ENCODE peak calls at places on chromosomes 7 and 10, in six cellular contexts. One of them, this sample, is unnamed.

GRCh38 chr7:153393666-153394065 is 634.1 kb downstream of the ACTR3B start:
- DNase-seq in breast epithelium: no peak
- DNase-seq in heart left ventricle: no peak
- DNase-seq in NB4: no peak
- DNase-seq in GM12892: no peak
- DNase-seq in Peyer's patch: no peak
- DNase-seq in this sample: no peak

GRCh38 chr10:118792501-118792900 is 37.7 kb upstream of the CACUL1 start:
- DNase-seq in NB4: peak
- DNase-seq in breast epithelium: no peak
- DNase-seq in Peyer's patch: no peak
- DNase-seq in heart left ventricle: peak
- DNase-seq in GM12892: no peak
- DNase-seq in this sample: no peak

GRCh38 chr10:62153191-62153590 is 115.5 kb downstream of the RTKN2 start:
- DNase-seq in NB4: no peak
- DNase-seq in GM12892: no peak
- DNase-seq in breast epithelium: no peak
- DNase-seq in heart left ventricle: no peak
- DNase-seq in Peyer's patch: no peak
- DNase-seq in this sample: no peak

GRCh38 chr7:47982610-47983009 is 3.2 kb upstream of the HUS1 start:
- DNase-seq in NB4: no peak
- DNase-seq in Peyer's patch: no peak
- DNase-seq in breast epithelium: no peak
- DNase-seq in heart left ventricle: no peak
- DNase-seq in GM12892: no peak
- DNase-seq in this sample: no peak

GRCh38 chr7:42770106-42770505 is 141.8 kb downstream of the C7orf25 start:
- DNase-seq in Peyer's patch: no peak
- DNase-seq in heart left ventricle: no peak
- DNase-seq in NB4: no peak
- DNase-seq in GM12892: no peak
- DNase-seq in breast epithelium: no peak
- DNase-seq in this sample: no peak

GRCh38 chr7:87564290-87564963 is 36.3 kb downstream of the ABCB1 start:
- DNase-seq in heart left ventricle: no peak
- DNase-seq in NB4: peak
- DNase-seq in breast epithelium: no peak
- DNase-seq in GM12892: peak
- DNase-seq in Peyer's patch: peak
- DNase-seq in this sample: peak

GRCh38 chr7:69817096-69817495 is 218.8 kb downstream of the AUTS2 start:
- DNase-seq in Peyer's patch: no peak
- DNase-seq in heart left ventricle: no peak
- DNase-seq in NB4: no peak
- DNase-seq in GM12892: no peak
- DNase-seq in breast epithelium: no peak
- DNase-seq in this sample: no peak

GRCh38 chr10:17059197-17059688 is 70.4 kb downstream of the CUBN start:
- DNase-seq in Peyer's patch: no peak
- DNase-seq in NB4: no peak
- DNase-seq in GM12892: no peak
- DNase-seq in breast epithelium: no peak
- DNase-seq in heart left ventricle: no peak
- DNase-seq in this sample: no peak

GRCh38 chr7:106109521-106110237 is 2.4 kb downstream of the SYPL1 start:
- DNase-seq in GM12892: no peak
- DNase-seq in heart left ventricle: no peak
- DNase-seq in breast epithelium: no peak
- DNase-seq in Peyer's patch: no peak
- DNase-seq in NB4: no peak
- DNase-seq in this sample: no peak

GRCh38 chr7:123871998-123872867 is 27.3 kb downstream of the HYAL4 start:
- DNase-seq in heart left ventricle: peak
- DNase-seq in breast epithelium: no peak
- DNase-seq in NB4: peak
- DNase-seq in Peyer's patch: peak
- DNase-seq in GM12892: peak
- DNase-seq in this sample: peak

GRCh38 chr10:73759512-73760115 is 15.4 kb downstream of the SEC24C start:
- DNase-seq in breast epithelium: no peak
- DNase-seq in NB4: no peak
- DNase-seq in GM12892: no peak
- DNase-seq in heart left ventricle: no peak
- DNase-seq in Peyer's patch: no peak
- DNase-seq in this sample: no peak

GRCh38 chr10:50885097-50885859 is at the start of gene A1CF:
- DNase-seq in Peyer's patch: no peak
- DNase-seq in NB4: no peak
- DNase-seq in GM12892: no peak
- DNase-seq in heart left ventricle: no peak
- DNase-seq in breast epithelium: no peak
- DNase-seq in this sample: no peak

GRCh38 chr10:114064151-114065045 is 20.7 kb downstream of the ADRB1 start:
- DNase-seq in GM12892: no peak
- DNase-seq in Peyer's patch: no peak
- DNase-seq in breast epithelium: no peak
- DNase-seq in NB4: no peak
- DNase-seq in heart left ventricle: peak
- DNase-seq in this sample: no peak

GRCh38 chr7:27810186-27810585 is 70.2 kb downstream of the TAX1BP1 start:
- DNase-seq in breast epithelium: no peak
- DNase-seq in Peyer's patch: no peak
- DNase-seq in NB4: no peak
- DNase-seq in heart left ventricle: no peak
- DNase-seq in GM12892: no peak
- DNase-seq in this sample: no peak

GRCh38 chr7:104328308-104328969 is at the start of gene LHFPL3:
- DNase-seq in NB4: no peak
- DNase-seq in Peyer's patch: peak
- DNase-seq in heart left ventricle: no peak
- DNase-seq in breast epithelium: no peak
- DNase-seq in GM12892: no peak
- DNase-seq in this sample: no peak

GRCh38 chr7:43465581-43466554 is 117.0 kb upstream of the STK17A start:
- DNase-seq in heart left ventricle: no peak
- DNase-seq in Peyer's patch: no peak
- DNase-seq in breast epithelium: no peak
- DNase-seq in GM12892: no peak
- DNase-seq in NB4: no peak
- DNase-seq in this sample: no peak

GRCh38 chr10:77318739-77319138 is 318.9 kb downstream of the KCNMA1 start:
- DNase-seq in breast epithelium: peak
- DNase-seq in heart left ventricle: no peak
- DNase-seq in Peyer's patch: no peak
- DNase-seq in NB4: no peak
- DNase-seq in GM12892: no peak
- DNase-seq in this sample: no peak

GRCh38 chr10:93751832-93752231 is 5.9 kb upstream of the LGI1 start:
- DNase-seq in NB4: peak
- DNase-seq in GM12892: no peak
- DNase-seq in heart left ventricle: no peak
- DNase-seq in Peyer's patch: no peak
- DNase-seq in breast epithelium: no peak
- DNase-seq in this sample: peak

GRCh38 chr7:143892527-143893300 is 9.3 kb downstream of the TCAF1 start:
- DNase-seq in NB4: peak
- DNase-seq in breast epithelium: no peak
- DNase-seq in Peyer's patch: no peak
- DNase-seq in heart left ventricle: no peak
- DNase-seq in GM12892: no peak
- DNase-seq in this sample: no peak

GRCh38 chr10:77463967-77464745 is 173.5 kb downstream of the KCNMA1 start:
- DNase-seq in breast epithelium: no peak
- DNase-seq in heart left ventricle: no peak
- DNase-seq in GM12892: no peak
- DNase-seq in NB4: no peak
- DNase-seq in Peyer's patch: no peak
- DNase-seq in this sample: no peak

GRCh38 chr7:23100697-23101096 is 4.9 kb upstream of the KLHL7 start:
- DNase-seq in Peyer's patch: no peak
- DNase-seq in breast epithelium: no peak
- DNase-seq in GM12892: no peak
- DNase-seq in heart left ventricle: no peak
- DNase-seq in NB4: peak
- DNase-seq in this sample: peak

GRCh38 chr10:114856544-114857287 is 35.1 kb downstream of the FHIP2A start:
- DNase-seq in GM12892: no peak
- DNase-seq in Peyer's patch: no peak
- DNase-seq in heart left ventricle: no peak
- DNase-seq in breast epithelium: no peak
- DNase-seq in NB4: no peak
- DNase-seq in this sample: no peak

GRCh38 chr10:127774771-127775559 is 38.0 kb downstream of the FOXI2 start:
- DNase-seq in GM12892: no peak
- DNase-seq in breast epithelium: no peak
- DNase-seq in heart left ventricle: no peak
- DNase-seq in NB4: no peak
- DNase-seq in Peyer's patch: no peak
- DNase-seq in this sample: no peak

GRCh38 chr10:80414126-80414898 is 6.0 kb downstream of the PRXL2A start:
- DNase-seq in breast epithelium: no peak
- DNase-seq in NB4: no peak
- DNase-seq in Peyer's patch: no peak
- DNase-seq in heart left ventricle: no peak
- DNase-seq in GM12892: no peak
- DNase-seq in this sample: no peak
- TF ChIP-seq POLR2A in breast epithelium: no peak
- TF ChIP-seq POLR2A in NB4: no peak
- TF ChIP-seq POLR2A in Peyer's patch: no peak
- TF ChIP-seq POLR2A in heart left ventricle: no peak
- TF ChIP-seq POLR2A in GM12892: no peak
- TF ChIP-seq POLR2A in this sample: no peak

GRCh38 chr10:3784510-3785250 is at the start of gene KLF6:
- DNase-seq in heart left ventricle: peak
- DNase-seq in NB4: no peak
- DNase-seq in GM12892: no peak
- DNase-seq in breast epithelium: no peak
- DNase-seq in Peyer's patch: no peak
- DNase-seq in this sample: no peak

GRCh38 chr10:3785251-3785848 is 341 bp upstream of the KLF6 start:
- DNase-seq in GM12892: peak
- DNase-seq in NB4: peak
- DNase-seq in heart left ventricle: peak
- DNase-seq in Peyer's patch: peak
- DNase-seq in breast epithelium: peak
- DNase-seq in this sample: peak

GRCh38 chr10:3786295-3786981 is 1.4 kb upstream of the KLF6 start:
- DNase-seq in breast epithelium: no peak
- DNase-seq in GM12892: no peak
- DNase-seq in Peyer's patch: peak
- DNase-seq in heart left ventricle: peak
- DNase-seq in NB4: no peak
- DNase-seq in this sample: peak

GRCh38 chr10:3787001-3787400 is 2.0 kb upstream of the KLF6 start:
- DNase-seq in Peyer's patch: no peak
- DNase-seq in heart left ventricle: no peak
- DNase-seq in NB4: no peak
- DNase-seq in breast epithelium: no peak
- DNase-seq in GM12892: no peak
- DNase-seq in this sample: no peak

GRCh38 chr10:3785849-3786290 is 861 bp upstream of the KLF6 start:
- DNase-seq in GM12892: no peak
- DNase-seq in breast epithelium: no peak
- DNase-seq in heart left ventricle: no peak
- DNase-seq in Peyer's patch: no peak
- DNase-seq in NB4: no peak
- DNase-seq in this sample: peak
- TF ChIP-seq POLR2A in GM12892: no peak
- TF ChIP-seq POLR2A in breast epithelium: no peak
- TF ChIP-seq POLR2A in heart left ventricle: no peak
- TF ChIP-seq POLR2A in Peyer's patch: no peak
- TF ChIP-seq POLR2A in NB4: no peak
- TF ChIP-seq POLR2A in this sample: no peak

GRCh38 chr10:15088428-15089261 is at the start of gene ACBD7:
- DNase-seq in NB4: peak
- DNase-seq in GM12892: peak
- DNase-seq in breast epithelium: peak
- DNase-seq in heart left ventricle: peak
- DNase-seq in Peyer's patch: peak
- DNase-seq in this sample: peak
- TF ChIP-seq POLR2A in NB4: peak
- TF ChIP-seq POLR2A in GM12892: no peak
- TF ChIP-seq POLR2A in breast epithelium: no peak
- TF ChIP-seq POLR2A in heart left ventricle: no peak
- TF ChIP-seq POLR2A in Peyer's patch: no peak
- TF ChIP-seq POLR2A in this sample: no peak

DNA sequence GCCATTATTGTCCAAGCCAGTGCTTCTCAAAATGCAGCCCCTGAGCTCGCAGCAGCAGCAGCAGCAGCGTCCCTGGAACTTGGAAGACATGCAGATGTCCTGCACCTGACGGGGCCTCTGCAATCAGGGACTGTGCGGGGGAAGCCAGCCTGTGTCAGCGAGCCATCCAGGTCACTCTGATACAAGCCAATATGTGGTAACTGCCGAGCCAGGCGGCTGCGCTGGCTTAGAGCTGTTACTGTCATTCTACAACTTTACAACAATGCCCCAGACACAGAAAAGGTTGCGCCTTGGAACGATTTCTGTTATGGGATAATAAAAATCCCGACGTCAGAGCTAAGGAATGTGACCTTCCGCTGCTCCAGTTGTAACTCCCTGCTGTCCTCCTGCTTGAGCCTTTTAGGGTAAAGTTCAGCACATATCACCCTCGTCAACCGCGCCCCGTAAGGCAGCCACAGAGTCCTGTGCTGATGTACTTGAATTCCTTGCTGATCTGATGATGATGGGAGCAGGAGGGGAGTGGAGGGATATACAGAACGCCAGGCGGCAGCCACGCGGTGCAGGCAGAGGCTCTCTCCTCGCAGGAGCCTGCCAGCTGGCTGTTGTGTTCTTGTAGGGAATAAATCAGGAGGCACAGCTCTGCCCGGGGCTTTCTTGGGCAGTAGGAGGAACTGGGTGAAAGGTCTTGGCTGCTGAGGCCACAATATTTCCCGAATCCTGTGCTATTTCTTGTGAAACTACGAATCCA is 20.0 kb upstream of the CRYGN start:
- DNase-seq in Peyer's patch: peak
- DNase-seq in breast epithelium: peak
- DNase-seq in NB4: no peak
- DNase-seq in heart left ventricle: peak
- DNase-seq in GM12892: no peak
- DNase-seq in this sample: peak
- TF ChIP-seq POLR2A in Peyer's patch: peak
- TF ChIP-seq POLR2A in breast epithelium: no peak
- TF ChIP-seq POLR2A in NB4: no peak
- TF ChIP-seq POLR2A in heart left ventricle: peak
- TF ChIP-seq POLR2A in GM12892: no peak
- TF ChIP-seq POLR2A in this sample: no peak

GRCh38 chr7:78427209-78427608 is 628.6 kb downstream of the PHTF2 start:
- DNase-seq in GM12892: no peak
- DNase-seq in breast epithelium: no peak
- DNase-seq in heart left ventricle: no peak
- DNase-seq in Peyer's patch: no peak
- DNase-seq in NB4: no peak
- DNase-seq in this sample: no peak
- TF ChIP-seq POLR2A in GM12892: no peak
- TF ChIP-seq POLR2A in breast epithelium: no peak
- TF ChIP-seq POLR2A in heart left ventricle: no peak
- TF ChIP-seq POLR2A in Peyer's patch: no peak
- TF ChIP-seq POLR2A in NB4: no peak
- TF ChIP-seq POLR2A in this sample: no peak

This sample was measured in testis.